ENCODE peak calls at places on chromosomes 5 and 9, in nine cellular contexts. H, J, P, N, Z, E, G, U and T are unnamed samples.

GRCh38 chr9:2919347-2919746 is 75.5 kb upstream of the PUM3 start:
- DNase-seq in G (no peak), J (no peak), N (no peak), H (no peak), U (no peak), P (peak; percentile 25), E (peak; percentile 66), Z (no peak), T (no peak)

GRCh38 chr9:15873573-15874177 is 320.8 kb downstream of the CCDC171 start:
- DNase-seq in J (no peak), P (peak; percentile 47), H (peak; percentile 27), G (no peak), N (no peak), Z (peak; percentile 62), E (peak; percentile 12), U (peak; percentile 10), T (no peak)

GRCh38 chr9:69412741-69413150 is 87.7 kb downstream of the ENTREP1 start:
- DNase-seq in J (peak; percentile 72), G (no peak), P (peak; percentile 43), H (peak; percentile 64), E (no peak), U (peak; percentile 32), N (no peak), Z (peak; percentile 34), T (peak; percentile 59)

GRCh38 chr9:129272348-129273025 is 94.4 kb upstream of the IER5L start:
- DNase-seq in N (no peak), H (no peak), P (no peak), J (no peak), G (no peak), E (no peak), Z (no peak), U (no peak), T (no peak)

GRCh38 chr9:134442087-134442470 is 115.8 kb downstream of the RXRA start:
- DNase-seq in Z (no peak), E (no peak), G (no peak), P (no peak), U (no peak), N (no peak), H (no peak), J (no peak), T (no peak)

GRCh38 chr9:131635285-131635684 is 90.0 kb downstream of the PRRT1B start:
- DNase-seq in E (peak; percentile 92), H (peak; percentile 99), Z (peak; percentile 85), J (peak; percentile 87), U (peak; percentile 58), P (peak; percentile 98), N (peak; percentile 58), G (peak; percentile 56), T (peak; percentile 91)

GRCh38 chr5:64603676-64604075 is 86.6 kb upstream of the SHISAL2B start:
- DNase-seq in Z (no peak), H (no peak), E (no peak), N (no peak), P (no peak), J (no peak), G (no peak), U (no peak), T (no peak)

GRCh38 chr5:149288437-149288836 is 16.8 kb downstream of the AFAP1L1 start:
- DNase-seq in Z (no peak), J (no peak), P (no peak), U (no peak), N (no peak), E (no peak), H (no peak), G (no peak), T (no peak)

GRCh38 chr5:124064956-124065355 is 553.0 kb downstream of the CSNK1G3 start:
- DNase-seq in H (no peak), G (no peak), N (no peak), U (no peak), E (no peak), P (no peak), J (no peak), Z (no peak), T (no peak)

GRCh38 chr5:1180841-1181271 is 20.5 kb upstream of the SLC6A19 start:
- DNase-seq in P (no peak), G (no peak), H (no peak), U (no peak), Z (no peak), J (no peak), E (no peak), N (no peak), T (no peak)

GRCh38 chr5:109907751-109908150 is 218.0 kb downstream of the MAN2A1 start:
- DNase-seq in U (no peak), G (no peak), H (peak; percentile 21), E (no peak), N (no peak), J (no peak), P (peak; percentile 89), Z (no peak), T (no peak)

GRCh38 chr5:32410630-32411029 is 33.9 kb downstream of the ZFR start:
- DNase-seq in J (no peak), H (no peak), U (no peak), G (no peak), E (no peak), Z (no peak), N (no peak), P (peak; percentile 16), T (no peak)

GRCh38 chr9:117625154-117625553 is 79.0 kb upstream of the TLR4 start:
- DNase-seq in P (no peak), H (no peak), G (no peak), U (no peak), E (no peak), Z (no peak), J (no peak), N (no peak), T (no peak)

GRCh38 chr9:101333923-101334702 is 50.7 kb downstream of the BAAT start:
- DNase-seq in U (no peak), P (no peak), H (no peak), J (no peak), G (no peak), E (no peak), N (no peak), Z (no peak), T (no peak)

GRCh38 chr9:126605792-126606482 is 7.8 kb upstream of the LMX1B start:
- DNase-seq in U (no peak), E (no peak), Z (no peak), P (no peak), G (no peak), H (no peak), N (no peak), J (no peak), T (no peak)

GRCh38 chr5:151671979-151672378 is 14.7 kb downstream of the SPARC start:
- DNase-seq in J (peak; percentile 35), P (peak; percentile 67), H (no peak), N (no peak), Z (no peak), E (no peak), G (no peak), U (no peak), T (no peak)

GRCh38 chr5:83197326-83197725 is 120.0 kb downstream of the XRCC4 start:
- DNase-seq in G (no peak), J (no peak), U (no peak), E (no peak), N (no peak), Z (no peak), H (no peak), P (no peak), T (no peak)

GRCh38 chr5:149651686-149652085 is 70.4 kb downstream of the ARHGEF37 start:
- DNase-seq in N (no peak), P (no peak), G (no peak), Z (no peak), H (no peak), J (no peak), U (no peak), E (no peak), T (no peak)

GRCh38 chr9:80995759-80996158 is 693.6 kb downstream of the TLE1 start:
- DNase-seq in Z (peak; percentile 4), E (no peak), P (peak; percentile 59), G (no peak), H (peak; percentile 17), U (no peak), N (no peak), J (no peak), T (no peak)

GRCh38 chr9:87336914-87337333 is 160.7 kb upstream of the DAPK1 start:
- DNase-seq in H (peak; percentile 61), P (peak; percentile 68), J (peak; percentile 51), E (no peak), Z (peak; percentile 81), U (peak; percentile 48), N (no peak), G (no peak), T (peak; percentile 24)